ENCODE peak calls at places on chromosomes 5 and 9, in six cellular contexts. One of them, this sample, is unnamed.
A peak's percentile ranks its signal among the peaks of the same experiment; 100 is the strongest.

GRCh38 chr9:96524045-96524444 is 74.1 kb downstream of the HABP4 start:
- DNase-seq in breast epithelium: no peak
- DNase-seq in MM.1S: no peak
- DNase-seq in lower lobe of right lung: no peak
- DNase-seq in GM12878: no peak
- DNase-seq in BJ: no peak
- DNase-seq in this sample: no peak

GRCh38 chr9:6779417-6780241 is 21.9 kb downstream of the KDM4C start:
- DNase-seq in BJ: no peak
- DNase-seq in GM12878: no peak
- DNase-seq in lower lobe of right lung: no peak
- DNase-seq in MM.1S: no peak
- DNase-seq in breast epithelium: no peak
- DNase-seq in this sample: no peak

GRCh38 chr5:100595152-100595811 is 60.1 kb downstream of the FAM174A start:
- DNase-seq in MM.1S: no peak
- DNase-seq in GM12878: no peak
- DNase-seq in BJ: peak; percentile 76
- DNase-seq in breast epithelium: no peak
- DNase-seq in lower lobe of right lung: peak; percentile 32
- DNase-seq in this sample: no peak

GRCh38 chr5:147398860-147399259 is 111.0 kb downstream of the DPYSL3 start:
- DNase-seq in MM.1S: no peak
- DNase-seq in GM12878: no peak
- DNase-seq in breast epithelium: no peak
- DNase-seq in BJ: peak; percentile 66
- DNase-seq in lower lobe of right lung: no peak
- DNase-seq in this sample: no peak

GRCh38 chr9:133604214-133604613 is 5.0 kb downstream of the FAM163B start:
- DNase-seq in breast epithelium: no peak
- DNase-seq in lower lobe of right lung: peak; percentile 32
- DNase-seq in GM12878: no peak
- DNase-seq in BJ: no peak
- DNase-seq in MM.1S: no peak
- DNase-seq in this sample: no peak

GRCh38 chr5:39986614-39987013 is 561.8 kb upstream of the DAB2 start:
- DNase-seq in MM.1S: no peak
- DNase-seq in breast epithelium: no peak
- DNase-seq in BJ: no peak
- DNase-seq in lower lobe of right lung: no peak
- DNase-seq in GM12878: no peak
- DNase-seq in this sample: no peak

GRCh38 chr9:69195681-69196080 is 21.6 kb downstream of the TJP2 start:
- DNase-seq in MM.1S: no peak
- DNase-seq in breast epithelium: no peak
- DNase-seq in BJ: no peak
- DNase-seq in GM12878: no peak
- DNase-seq in lower lobe of right lung: no peak
- DNase-seq in this sample: no peak

GRCh38 chr9:115289757-115290208 is 171.8 kb upstream of the TNC start:
- DNase-seq in MM.1S: no peak
- DNase-seq in BJ: no peak
- DNase-seq in GM12878: no peak
- DNase-seq in breast epithelium: no peak
- DNase-seq in lower lobe of right lung: no peak
- DNase-seq in this sample: no peak

GRCh38 chr9:105608685-105609598 is 51.0 kb downstream of the FKTN start:
- DNase-seq in GM12878: peak; percentile 4
- DNase-seq in MM.1S: peak; percentile 71
- DNase-seq in BJ: no peak
- DNase-seq in lower lobe of right lung: no peak
- DNase-seq in breast epithelium: no peak
- DNase-seq in this sample: peak; percentile 19

GRCh38 chr5:6399978-6400910 is 21.9 kb upstream of the MED10 start:
- DNase-seq in lower lobe of right lung: no peak
- DNase-seq in BJ: peak; percentile 35
- DNase-seq in GM12878: no peak
- DNase-seq in breast epithelium: no peak
- DNase-seq in MM.1S: no peak
- DNase-seq in this sample: no peak

GRCh38 chr5:17012289-17012688 is 76.2 kb upstream of the MYO10 start:
- DNase-seq in lower lobe of right lung: no peak
- DNase-seq in MM.1S: no peak
- DNase-seq in breast epithelium: no peak
- DNase-seq in BJ: no peak
- DNase-seq in GM12878: no peak
- DNase-seq in this sample: no peak

GRCh38 chr9:134420974-134421432 is 94.7 kb downstream of the RXRA start:
- DNase-seq in MM.1S: no peak
- DNase-seq in BJ: no peak
- DNase-seq in breast epithelium: no peak
- DNase-seq in GM12878: no peak
- DNase-seq in lower lobe of right lung: no peak
- DNase-seq in this sample: no peak

GRCh38 chr5:13993926-13994325 is 49.4 kb upstream of the DNAH5 start:
- DNase-seq in breast epithelium: no peak
- DNase-seq in MM.1S: no peak
- DNase-seq in GM12878: no peak
- DNase-seq in lower lobe of right lung: no peak
- DNase-seq in BJ: no peak
- DNase-seq in this sample: no peak

GRCh38 chr5:95285406-95285761 is 490 bp upstream of the MCTP1 start:
- DNase-seq in lower lobe of right lung: no peak
- DNase-seq in BJ: no peak
- DNase-seq in breast epithelium: no peak
- DNase-seq in MM.1S: no peak
- DNase-seq in GM12878: no peak
- DNase-seq in this sample: no peak

GRCh38 chr5:9362600-9362999 is 183.3 kb downstream of the SEMA5A start:
- DNase-seq in GM12878: no peak
- DNase-seq in MM.1S: peak; percentile 74
- DNase-seq in BJ: no peak
- DNase-seq in breast epithelium: no peak
- DNase-seq in lower lobe of right lung: no peak
- DNase-seq in this sample: peak; percentile 78

GRCh38 chr9:119003882-119004617 is 365.2 kb downstream of the BRINP1 start:
- DNase-seq in MM.1S: no peak
- DNase-seq in lower lobe of right lung: no peak
- DNase-seq in GM12878: no peak
- DNase-seq in BJ: no peak
- DNase-seq in breast epithelium: no peak
- DNase-seq in this sample: no peak

GRCh38 chr5:140916325-140916724 is 9.8 kb upstream of the PCDHAC1 start:
- DNase-seq in lower lobe of right lung: no peak
- DNase-seq in GM12878: no peak
- DNase-seq in MM.1S: no peak
- DNase-seq in BJ: no peak
- DNase-seq in breast epithelium: no peak
- DNase-seq in this sample: no peak

GRCh38 chr9:33448159-33448511 is 742 bp upstream of the AQP3 start:
- DNase-seq in GM12878: no peak
- DNase-seq in lower lobe of right lung: peak; percentile 55
- DNase-seq in MM.1S: no peak
- DNase-seq in BJ: no peak
- DNase-seq in breast epithelium: no peak
- DNase-seq in this sample: no peak

GRCh38 chr9:79256691-79257213 is 315.0 kb upstream of the TLE4 start:
- DNase-seq in MM.1S: no peak
- DNase-seq in GM12878: no peak
- DNase-seq in lower lobe of right lung: no peak
- DNase-seq in BJ: no peak
- DNase-seq in breast epithelium: no peak
- DNase-seq in this sample: no peak

GRCh38 chr9:78542491-78543175 is 245.7 kb downstream of the PSAT1 start:
- DNase-seq in lower lobe of right lung: no peak
- DNase-seq in BJ: no peak
- DNase-seq in GM12878: no peak
- DNase-seq in MM.1S: no peak
- DNase-seq in breast epithelium: no peak
- DNase-seq in this sample: no peak

GRCh38 chr9:19116391-19116790 is 10.9 kb downstream of the PLIN2 start:
- DNase-seq in MM.1S: no peak
- DNase-seq in breast epithelium: no peak
- DNase-seq in BJ: no peak
- DNase-seq in GM12878: no peak
- DNase-seq in lower lobe of right lung: no peak
- DNase-seq in this sample: no peak

GRCh38 chr9:120446681-120447080 is 133.3 kb downstream of the CDK5RAP2 start:
- DNase-seq in breast epithelium: no peak
- DNase-seq in lower lobe of right lung: no peak
- DNase-seq in MM.1S: no peak
- DNase-seq in GM12878: no peak
- DNase-seq in BJ: no peak
- DNase-seq in this sample: no peak

GRCh38 chr9:86706391-86706790 is 240.9 kb downstream of the GAS1 start:
- DNase-seq in BJ: no peak
- DNase-seq in breast epithelium: no peak
- DNase-seq in lower lobe of right lung: no peak
- DNase-seq in MM.1S: no peak
- DNase-seq in GM12878: no peak
- DNase-seq in this sample: no peak

GRCh38 chr5:43000914-43001313 is 39.2 kb downstream of the ANXA2R start:
- DNase-seq in BJ: no peak
- DNase-seq in breast epithelium: no peak
- DNase-seq in lower lobe of right lung: no peak
- DNase-seq in MM.1S: no peak
- DNase-seq in GM12878: no peak
- DNase-seq in this sample: no peak

GRCh38 chr5:113178073-113178779 is 201.6 kb downstream of the DCP2 start:
- DNase-seq in breast epithelium: no peak
- DNase-seq in BJ: no peak
- DNase-seq in MM.1S: no peak
- DNase-seq in lower lobe of right lung: no peak
- DNase-seq in GM12878: no peak
- DNase-seq in this sample: no peak

GRCh38 chr9:134271338-134272301 is 54.6 kb upstream of the RXRA start:
- DNase-seq in MM.1S: no peak
- DNase-seq in lower lobe of right lung: no peak
- DNase-seq in breast epithelium: no peak
- DNase-seq in BJ: no peak
- DNase-seq in GM12878: no peak
- DNase-seq in this sample: no peak

GRCh38 chr5:38598296-38598993 is 42.0 kb upstream of the LIFR start:
- DNase-seq in MM.1S: no peak
- DNase-seq in lower lobe of right lung: no peak
- DNase-seq in BJ: no peak
- DNase-seq in GM12878: no peak
- DNase-seq in breast epithelium: no peak
- DNase-seq in this sample: no peak

GRCh38 chr5:38598994-38599611 is 42.7 kb upstream of the LIFR start:
- DNase-seq in BJ: peak; percentile 40
- DNase-seq in lower lobe of right lung: no peak
- DNase-seq in MM.1S: no peak
- DNase-seq in GM12878: no peak
- DNase-seq in breast epithelium: no peak
- DNase-seq in this sample: no peak

GRCh38 chr5:38593959-38594358 is 37.5 kb upstream of the LIFR start:
- DNase-seq in breast epithelium: no peak
- DNase-seq in lower lobe of right lung: no peak
- DNase-seq in GM12878: no peak
- DNase-seq in BJ: no peak
- DNase-seq in MM.1S: no peak
- DNase-seq in this sample: no peak

GRCh38 chr5:38595149-38595725 is 38.8 kb upstream of the LIFR start:
- DNase-seq in breast epithelium: no peak
- DNase-seq in BJ: peak; percentile 82
- DNase-seq in MM.1S: no peak
- DNase-seq in lower lobe of right lung: no peak
- DNase-seq in GM12878: no peak
- DNase-seq in this sample: no peak

DNA sequence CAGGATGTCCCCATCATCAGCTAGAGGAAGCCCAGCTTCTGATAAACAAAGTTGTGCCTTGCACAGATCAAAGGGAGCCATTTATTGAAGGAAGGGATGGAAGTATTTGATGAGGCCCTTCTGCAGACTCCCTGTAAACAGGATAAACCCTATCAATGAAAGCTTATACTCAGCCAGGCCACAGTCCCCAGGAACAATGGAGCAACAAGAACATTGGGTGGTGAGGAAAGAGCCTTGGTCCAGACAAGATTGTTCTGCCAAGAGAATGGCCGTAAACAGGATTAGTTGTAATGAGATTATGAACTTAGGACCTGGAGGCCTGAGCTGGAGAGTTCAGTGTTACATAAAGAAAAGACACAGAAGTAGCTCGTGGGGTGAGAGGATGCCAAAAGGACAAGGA is 40.6 kb upstream of the LIFR start:
- DNase-seq in BJ: no peak
- DNase-seq in breast epithelium: no peak
- DNase-seq in GM12878: no peak
- DNase-seq in lower lobe of right lung: no peak
- DNase-seq in MM.1S: no peak
- DNase-seq in this sample: no peak
- TF ChIP-seq CTCF in BJ: no peak
- TF ChIP-seq CTCF in breast epithelium: no peak
- TF ChIP-seq CTCF in GM12878: no peak
- TF ChIP-seq CTCF in lower lobe of right lung: no peak
- TF ChIP-seq CTCF in MM.1S: no peak
- TF ChIP-seq CTCF in this sample: no peak

GRCh38 chr5:135442387-135443256 is 4.5 kb downstream of the DCANP1 start:
- DNase-seq in BJ: no peak
- DNase-seq in breast epithelium: no peak
- DNase-seq in MM.1S: no peak
- DNase-seq in lower lobe of right lung: no peak
- DNase-seq in GM12878: no peak
- DNase-seq in this sample: no peak
- H3K4me3 ChIP-seq in BJ: no peak overlapping the region
- H3K4me3 ChIP-seq in breast epithelium: no peak overlapping the region
- H3K4me3 ChIP-seq in MM.1S: no peak overlapping the region
- H3K4me3 ChIP-seq in lower lobe of right lung: no peak overlapping the region
- H3K4me3 ChIP-seq in GM12878: no peak overlapping the region
- H3K4me3 ChIP-seq in this sample: no peak overlapping the region

DNA sequence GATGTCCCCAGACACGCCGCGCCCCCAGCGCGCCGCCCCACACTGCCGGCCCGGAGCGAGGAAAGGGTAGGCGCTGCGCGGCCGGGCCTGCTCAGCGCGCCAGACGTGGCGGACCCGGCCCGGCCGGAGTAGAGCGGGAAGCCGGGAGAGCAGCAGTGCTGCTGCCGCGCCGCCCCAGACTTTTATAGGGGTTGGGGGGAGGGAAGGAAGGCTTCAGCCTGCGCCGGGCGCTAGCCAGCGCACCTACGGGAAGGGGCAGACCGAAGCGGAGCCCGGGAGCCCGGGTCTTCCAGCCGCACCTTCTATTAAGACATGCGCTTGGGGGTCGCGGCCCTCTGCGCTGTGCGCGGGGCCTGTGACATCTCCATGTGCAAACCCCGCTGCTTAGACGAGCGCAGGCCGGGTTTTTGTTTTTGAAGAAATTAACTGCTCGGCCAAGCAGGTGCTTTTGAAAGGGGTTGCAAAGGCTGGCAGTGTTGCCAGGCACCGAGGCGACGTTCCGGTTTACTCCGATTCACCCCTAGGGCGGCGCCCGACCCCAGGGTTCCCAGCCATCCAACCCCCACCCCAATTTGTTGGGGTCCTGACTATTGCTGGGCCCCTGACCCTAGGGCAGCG is 361 bp upstream of the PAX5 start:
- DNase-seq in breast epithelium: no peak
- DNase-seq in lower lobe of right lung: no peak
- DNase-seq in BJ: no peak
- DNase-seq in MM.1S: peak; percentile 54
- DNase-seq in GM12878: no peak
- DNase-seq in this sample: no peak
- TF ChIP-seq CTCF in breast epithelium: no peak
- TF ChIP-seq CTCF in lower lobe of right lung: no peak
- TF ChIP-seq CTCF in BJ: peak; percentile 12
- TF ChIP-seq CTCF in MM.1S: peak; percentile 62
- TF ChIP-seq CTCF in GM12878: peak; percentile 70
- TF ChIP-seq CTCF in this sample: peak; percentile 81

GRCh38 chr9:71742703-71743102 is 25.6 kb downstream of the CEMIP2 start:
- DNase-seq in breast epithelium: no peak
- DNase-seq in MM.1S: no peak
- DNase-seq in GM12878: no peak
- DNase-seq in lower lobe of right lung: no peak
- DNase-seq in BJ: no peak
- DNase-seq in this sample: no peak
- H3K4me3 ChIP-seq in breast epithelium: no peak overlapping the region
- H3K4me3 ChIP-seq in MM.1S: no peak overlapping the region
- H3K4me3 ChIP-seq in GM12878: no peak overlapping the region
- H3K4me3 ChIP-seq in lower lobe of right lung: no peak overlapping the region
- H3K4me3 ChIP-seq in BJ: no peak overlapping the region
- H3K4me3 ChIP-seq in this sample: no peak overlapping the region

This sample was measured in GM12864.